ENCODE peak calls at places on chromosome 14, in four cellular contexts. One of them, this sample, is unnamed.

GRCh38 chr14:106642090-106642489 is 1115.7 kb downstream of the TMEM121 start:
- DNase-seq in aorta: no peak
- DNase-seq in CD4-positive, CD25-positive, alpha-beta regulatory T cell: no peak
- DNase-seq in dorsolateral prefrontal cortex: no peak
- DNase-seq in this sample: no peak

GRCh38 chr14:101223147-101223546 is 319.6 kb upstream of the RTL1 start:
- DNase-seq in aorta: peak; percentile 13
- DNase-seq in CD4-positive, CD25-positive, alpha-beta regulatory T cell: no peak
- DNase-seq in dorsolateral prefrontal cortex: no peak
- DNase-seq in this sample: no peak

GRCh38 chr14:105091335-105092123 is 26.3 kb upstream of the GPR132 start:
- DNase-seq in CD4-positive, CD25-positive, alpha-beta regulatory T cell: no peak
- DNase-seq in dorsolateral prefrontal cortex: peak; percentile 33
- DNase-seq in aorta: peak; percentile 94
- DNase-seq in this sample: no peak

GRCh38 chr14:68521557-68521901 is 271.3 kb downstream of the ZFP36L1 start:
- DNase-seq in aorta: no peak
- DNase-seq in CD4-positive, CD25-positive, alpha-beta regulatory T cell: no peak
- DNase-seq in dorsolateral prefrontal cortex: no peak
- DNase-seq in this sample: no peak

GRCh38 chr14:67704484-67705089 is 2.9 kb downstream of the RDH12 start:
- DNase-seq in dorsolateral prefrontal cortex: no peak
- DNase-seq in CD4-positive, CD25-positive, alpha-beta regulatory T cell: peak; percentile 76
- DNase-seq in aorta: no peak
- DNase-seq in this sample: no peak

GRCh38 chr14:68261092-68261842 is 441.7 kb downstream of the RAD51B start:
- DNase-seq in dorsolateral prefrontal cortex: no peak
- DNase-seq in aorta: no peak
- DNase-seq in CD4-positive, CD25-positive, alpha-beta regulatory T cell: no peak
- DNase-seq in this sample: no peak

GRCh38 chr14:44847910-44848309 is 113.8 kb downstream of the KLHL28 start:
- DNase-seq in CD4-positive, CD25-positive, alpha-beta regulatory T cell: no peak
- DNase-seq in aorta: no peak
- DNase-seq in dorsolateral prefrontal cortex: no peak
- DNase-seq in this sample: peak; percentile 9

GRCh38 chr14:55794655-55795583 is 214.9 kb downstream of the KTN1 start:
- DNase-seq in CD4-positive, CD25-positive, alpha-beta regulatory T cell: no peak
- DNase-seq in dorsolateral prefrontal cortex: no peak
- DNase-seq in aorta: no peak
- DNase-seq in this sample: no peak

GRCh38 chr14:105850853-105851581 is 324.6 kb downstream of the TMEM121 start:
- DNase-seq in dorsolateral prefrontal cortex: peak; percentile 26
- DNase-seq in CD4-positive, CD25-positive, alpha-beta regulatory T cell: no peak
- DNase-seq in aorta: peak; percentile 62
- DNase-seq in this sample: no peak

GRCh38 chr14:91892918-91893527 is 25.7 kb upstream of the TC2N start:
- DNase-seq in dorsolateral prefrontal cortex: no peak
- DNase-seq in aorta: no peak
- DNase-seq in CD4-positive, CD25-positive, alpha-beta regulatory T cell: peak; percentile 40
- DNase-seq in this sample: no peak

GRCh38 chr14:56027916-56028637 is 90.1 kb upstream of the PELI2 start:
- DNase-seq in CD4-positive, CD25-positive, alpha-beta regulatory T cell: no peak
- DNase-seq in dorsolateral prefrontal cortex: no peak
- DNase-seq in aorta: no peak
- DNase-seq in this sample: no peak

GRCh38 chr14:58861546-58861945 is 223.8 kb downstream of the DACT1 start:
- DNase-seq in CD4-positive, CD25-positive, alpha-beta regulatory T cell: no peak
- DNase-seq in aorta: no peak
- DNase-seq in dorsolateral prefrontal cortex: no peak
- DNase-seq in this sample: no peak

GRCh38 chr14:63991833-63992232 is 139.0 kb downstream of the SYNE2 start:
- DNase-seq in dorsolateral prefrontal cortex: no peak
- DNase-seq in CD4-positive, CD25-positive, alpha-beta regulatory T cell: peak; percentile 30
- DNase-seq in aorta: no peak
- DNase-seq in this sample: no peak
- H3K4me3 ChIP-seq in dorsolateral prefrontal cortex: no peak overlapping the region
- H3K4me3 ChIP-seq in CD4-positive, CD25-positive, alpha-beta regulatory T cell: no peak overlapping the region
- H3K4me3 ChIP-seq in aorta: no peak overlapping the region
- H3K4me3 ChIP-seq in this sample: no peak overlapping the region

DNA sequence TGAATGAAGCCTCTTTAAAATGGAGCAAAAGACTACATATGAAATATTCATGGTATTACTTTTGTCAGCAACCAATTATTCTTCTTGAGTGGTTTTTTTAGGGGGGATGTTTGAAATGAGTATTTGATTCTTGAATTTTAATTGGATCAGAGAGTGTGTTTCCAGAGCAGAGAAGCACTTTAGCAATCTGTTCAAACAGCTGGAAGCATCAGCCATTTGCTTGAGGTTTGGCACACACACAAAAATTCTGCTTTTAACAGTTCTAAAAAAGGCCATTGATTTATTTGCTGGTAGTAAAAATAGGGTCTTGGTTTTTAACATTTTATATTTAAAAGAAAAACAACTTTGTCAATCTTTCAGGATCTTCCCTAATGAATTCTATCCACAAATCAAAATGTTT is 292.7 kb downstream of the LRFN5 start:
- DNase-seq in aorta: no peak
- DNase-seq in CD4-positive, CD25-positive, alpha-beta regulatory T cell: no peak
- DNase-seq in dorsolateral prefrontal cortex: no peak
- DNase-seq in this sample: peak; percentile 28
- H3K4me3 ChIP-seq in aorta: no peak overlapping the region
- H3K4me3 ChIP-seq in CD4-positive, CD25-positive, alpha-beta regulatory T cell: no peak overlapping the region
- H3K4me3 ChIP-seq in dorsolateral prefrontal cortex: no peak overlapping the region
- H3K4me3 ChIP-seq in this sample: no peak overlapping the region

GRCh38 chr14:38255408-38255672 is 553 bp downstream of the CLEC14A start:
- DNase-seq in CD4-positive, CD25-positive, alpha-beta regulatory T cell: peak; percentile 19
- DNase-seq in dorsolateral prefrontal cortex: no peak
- DNase-seq in aorta: peak; percentile 75
- DNase-seq in this sample: no peak
- H3K4me3 ChIP-seq in CD4-positive, CD25-positive, alpha-beta regulatory T cell: no peak overlapping the region
- H3K4me3 ChIP-seq in dorsolateral prefrontal cortex: peak overlapping the region; percentile 35
- H3K4me3 ChIP-seq in aorta: peak overlapping the region; percentile 14
- H3K4me3 ChIP-seq in this sample: peak overlapping the region; percentile 32

GRCh38 chr14:64994540-64994939 is 7.8 kb downstream of the FNTB start:
- DNase-seq in CD4-positive, CD25-positive, alpha-beta regulatory T cell: no peak
- DNase-seq in dorsolateral prefrontal cortex: no peak
- DNase-seq in aorta: no peak
- DNase-seq in this sample: no peak

GRCh38 chr14:64993263-64993662 is 6.6 kb downstream of the FNTB start:
- DNase-seq in dorsolateral prefrontal cortex: no peak
- DNase-seq in aorta: no peak
- DNase-seq in CD4-positive, CD25-positive, alpha-beta regulatory T cell: no peak
- DNase-seq in this sample: no peak

GRCh38 chr14:64990939-64991338 is 4.2 kb downstream of the FNTB start:
- DNase-seq in aorta: no peak
- DNase-seq in CD4-positive, CD25-positive, alpha-beta regulatory T cell: no peak
- DNase-seq in dorsolateral prefrontal cortex: no peak
- DNase-seq in this sample: no peak

GRCh38 chr14:64990291-64990690 is 3.6 kb downstream of the FNTB start:
- DNase-seq in CD4-positive, CD25-positive, alpha-beta regulatory T cell: peak; percentile 73
- DNase-seq in dorsolateral prefrontal cortex: no peak
- DNase-seq in aorta: no peak
- DNase-seq in this sample: no peak

DNA sequence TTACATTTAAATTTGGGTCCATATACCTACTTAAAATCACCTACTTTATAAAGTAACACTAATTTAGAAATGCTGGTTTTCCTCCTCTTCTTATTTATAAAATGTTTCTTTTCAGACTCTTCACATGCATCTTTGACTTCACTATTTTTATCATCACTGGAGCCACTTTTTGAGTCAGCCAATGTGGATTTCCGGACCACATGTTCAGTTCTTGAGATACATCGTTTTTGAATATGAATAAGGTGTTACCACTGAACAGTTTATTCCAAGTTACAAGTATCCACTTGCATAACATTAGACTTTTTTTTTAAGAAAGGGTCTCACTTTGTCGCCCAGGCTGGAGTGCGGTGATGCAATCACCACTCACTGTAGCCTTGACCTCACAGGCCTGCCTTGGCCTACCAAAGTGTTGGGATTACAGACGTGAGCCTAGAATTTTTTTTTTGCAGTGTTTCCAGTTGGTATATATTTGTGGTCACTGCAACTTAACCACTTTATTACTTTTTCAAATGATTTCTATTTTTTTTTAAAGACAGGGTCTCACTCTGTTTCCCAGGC is 5.7 kb downstream of the FNTB start:
- DNase-seq in dorsolateral prefrontal cortex: no peak
- DNase-seq in aorta: no peak
- DNase-seq in CD4-positive, CD25-positive, alpha-beta regulatory T cell: no peak
- DNase-seq in this sample: no peak
- H3K4me3 ChIP-seq in dorsolateral prefrontal cortex: no peak overlapping the region
- H3K4me3 ChIP-seq in aorta: no peak overlapping the region
- H3K4me3 ChIP-seq in CD4-positive, CD25-positive, alpha-beta regulatory T cell: no peak overlapping the region
- H3K4me3 ChIP-seq in this sample: no peak overlapping the region

This sample was measured in skeletal muscle cell.